ENCODE peak calls at places on chromosomes 5 and 9, in seven cellular contexts. Q is SK-N-DZ; I is kidney glomerular epithelial cell; S is T follicular helper cell; U is nephron progenitor cell; O is stimulated activated CD4-positive, alpha-beta T cell treated with anti-CD3 and anti-CD28 coated beads, TNF-alpha, amount 100 ng/mL, for 24 hours; M is K562. W is an unnamed sample.

GRCh38 chr5:57094753-57095683 is 78.8 kb upstream of the GPBP1 start:
- DNase-seq in Q (no peak), U (no peak), S (no peak), O (no peak), I (no peak), M (peak), W (no peak)

GRCh38 chr9:125126019-125126746 is 17.1 kb downstream of the SCAI start:
- DNase-seq in Q (peak), M (peak), I (peak), O (peak), S (peak), U (no peak), W (peak)

GRCh38 chr5:80223561-80223960 is 32.3 kb downstream of the SERINC5 start:
- DNase-seq in I (no peak), S (no peak), Q (no peak), M (no peak), U (no peak), O (no peak), W (no peak)

GRCh38 chr9:88280816-88281382 is 107.3 kb upstream of the SPIN1 start:
- DNase-seq in I (no peak), Q (no peak), M (no peak), U (no peak), S (no peak), O (no peak), W (no peak)

GRCh38 chr5:124980174-124980941 is 233.9 kb upstream of the ZNF608 start:
- DNase-seq in M (no peak), O (no peak), I (no peak), S (no peak), Q (no peak), U (no peak), W (no peak)

GRCh38 chr9:121822093-121823085 is 171.0 kb downstream of the DAB2IP start:
- DNase-seq in Q (no peak), O (no peak), M (no peak), S (no peak), U (no peak), I (no peak), W (no peak)

GRCh38 chr9:32843295-32843694 is 60.0 kb downstream of the TMEM215 start:
- DNase-seq in O (no peak), I (no peak), S (no peak), M (no peak), U (no peak), Q (no peak), W (no peak)

GRCh38 chr9:87249029-87249428 is 248.6 kb upstream of the DAPK1 start:
- DNase-seq in O (no peak), U (no peak), I (no peak), Q (no peak), S (no peak), M (no peak), W (no peak)

GRCh38 chr5:172866802-172867748 is 33.0 kb downstream of the ERGIC1 start:
- DNase-seq in M (no peak), Q (no peak), U (no peak), O (no peak), I (no peak), S (no peak), W (no peak)

GRCh38 chr9:137589441-137590122 is 730 bp downstream of the ZMYND19 start:
- DNase-seq in I (no peak), O (no peak), S (no peak), U (peak), Q (no peak), M (no peak), W (no peak)

GRCh38 chr5:54251981-54252380 is 58.4 kb downstream of the ARL15 start:
- DNase-seq in Q (no peak), I (peak), O (no peak), M (no peak), S (no peak), U (no peak), W (no peak)

GRCh38 chr5:75603421-75603820 is 7.8 kb upstream of the ANKDD1B start:
- DNase-seq in O (no peak), S (no peak), Q (no peak), U (no peak), I (peak), M (no peak), W (no peak)

GRCh38 chr5:81779125-81779934 is 28.4 kb upstream of the SSBP2 start:
- DNase-seq in I (peak), M (peak), O (no peak), Q (no peak), U (no peak), S (no peak), W (no peak)

GRCh38 chr5:138065102-138065501 is 18.7 kb upstream of the WNT8A start:
- DNase-seq in Q (peak), M (peak), S (no peak), U (peak), O (no peak), I (no peak), W (no peak)

GRCh38 chr5:93017854-93018253 is 563.2 kb downstream of the NR2F1-AS1 start:
- DNase-seq in S (no peak), I (no peak), M (no peak), U (no peak), O (no peak), Q (no peak), W (no peak)

GRCh38 chr9:133521122-133522072 is 3.4 kb downstream of the MYMK start:
- DNase-seq in O (no peak), M (no peak), U (no peak), Q (peak), S (no peak), I (no peak), W (peak)

GRCh38 chr5:87081511-87082372 is 185.9 kb upstream of the RASA1 start:
- DNase-seq in M (peak), O (peak), I (no peak), S (no peak), U (no peak), Q (no peak), W (no peak)

GRCh38 chr9:108477538-108478006 is 378.2 kb downstream of the ACTL7B start:
- DNase-seq in Q (no peak), M (no peak), U (no peak), S (no peak), O (no peak), I (peak), W (no peak)

GRCh38 chr5:40736103-40736875 is 19.5 kb downstream of the TTC33 start:
- DNase-seq in O (peak), Q (peak), S (no peak), M (peak), U (no peak), I (peak), W (peak)

GRCh38 chr5:171310334-171310815 is 1.3 kb downstream of the TLX3 start:
- DNase-seq in O (no peak), Q (no peak), I (no peak), M (no peak), U (no peak), S (no peak), W (no peak)

GRCh38 chr5:126056851-126057622 is 366.2 kb upstream of the GRAMD2B start:
- DNase-seq in U (no peak), Q (no peak), O (no peak), S (no peak), I (no peak), M (no peak), W (no peak)

GRCh38 chr9:135137398-135137832 is 49.9 kb downstream of the OLFM1 start:
- DNase-seq in M (no peak), S (no peak), U (no peak), I (no peak), Q (peak), O (no peak), W (no peak)